ENCODE peak calls at places on chromosome 2, in nine cellular contexts. T is neural crest cell, O is HFF-Myc, B is A549, E is cardiac muscle cell, H is H7, Y is GM23338, I is lower leg skin, V is cardiac septum. G is an unnamed sample.

GRCh38 chr2:234348081-234348480 is 148.8 kb downstream of the ARL4C start:
- DNase-seq in E (no peak), B (no peak), I (no peak), Y (no peak), O (no peak), T (no peak), V (no peak), H (no peak), G (no peak)

GRCh38 chr2:228613133-228613532 is 431.6 kb upstream of the SPHKAP start:
- DNase-seq in O (peak; percentile 65), H (no peak), V (no peak), T (no peak), I (no peak), E (peak; percentile 70), B (peak; percentile 5), Y (no peak), G (peak; percentile 32)

GRCh38 chr2:45279356-45279755 is 270.1 kb upstream of the SIX2 start:
- DNase-seq in I (no peak), Y (no peak), B (no peak), O (no peak), H (no peak), T (no peak), V (no peak), E (no peak), G (no peak)

GRCh38 chr2:240963065-240963375 is 35.4 kb upstream of the SNED1 start:
- DNase-seq in Y (no peak), I (no peak), V (peak; percentile 63), H (no peak), B (no peak), T (no peak), E (no peak), O (no peak), G (no peak)

GRCh38 chr2:24926602-24927252 is 6.7 kb upstream of the ADCY3 start:
- DNase-seq in T (no peak), B (no peak), H (peak; percentile 72), E (peak; percentile 57), I (peak; percentile 92), V (no peak), O (no peak), Y (peak; percentile 77), G (no peak)

GRCh38 chr2:98743835-98744234 is 12.9 kb upstream of the MGAT4A start:
- DNase-seq in I (no peak), Y (no peak), B (no peak), H (no peak), V (no peak), E (no peak), T (no peak), O (no peak), G (no peak)

GRCh38 chr2:39377226-39377939 is 59.7 kb downstream of the MAP4K3 start:
- DNase-seq in V (no peak), E (peak; percentile 26), O (no peak), I (no peak), B (no peak), Y (no peak), T (no peak), H (no peak), G (no peak)

GRCh38 chr2:55511508-55512124 is 7.9 kb upstream of the CFAP36 start:
- DNase-seq in O (no peak), T (peak; percentile 23), B (peak; percentile 78), E (peak; percentile 66), Y (peak; percentile 82), H (peak; percentile 43), I (no peak), V (no peak), G (peak; percentile 59)

GRCh38 chr2:46518848-46519247 is 39.5 kb downstream of the TMEM247 start:
- DNase-seq in Y (no peak), I (no peak), H (no peak), V (no peak), T (no peak), E (no peak), O (no peak), B (no peak), G (no peak)

GRCh38 chr2:238949710-238950345 is 101.9 kb downstream of the TWIST2 start:
- DNase-seq in Y (no peak), H (no peak), T (no peak), O (no peak), B (no peak), I (peak; percentile 83), V (peak; percentile 55), E (no peak), G (no peak)

GRCh38 chr2:128558895-128559532 is 240.3 kb upstream of the HS6ST1 start:
- DNase-seq in V (peak; percentile 24), E (no peak), I (peak; percentile 34), T (no peak), H (no peak), B (no peak), O (no peak), Y (no peak), G (no peak)

GRCh38 chr2:236505071-236505470 is 64.6 kb upstream of the ACKR3 start:
- DNase-seq in I (no peak), Y (no peak), E (peak; percentile 80), T (no peak), O (no peak), V (no peak), B (no peak), H (no peak), G (no peak)

GRCh38 chr2:113863166-113863565 is 26.7 kb upstream of the ACTR3 start:
- DNase-seq in T (no peak), Y (no peak), V (no peak), O (no peak), I (no peak), H (no peak), E (no peak), B (no peak), G (no peak)

GRCh38 chr2:26764078-26764887 is at the start of gene SLC35F6:
- DNase-seq in O (peak; percentile 12), I (peak; percentile 96), B (peak; percentile 86), T (peak; percentile 71), H (peak; percentile 97), E (peak; percentile 89), Y (peak; percentile 89), V (peak; percentile 91), G (peak; percentile 55)